ENCODE peak calls at places on chromosomes 16 and 17, in five cellular contexts. One of them, this sample, is unnamed.

GRCh38 chr16:77898671-77899211 is 110.4 kb downstream of the VAT1L start:
- DNase-seq in A673: no peak
- DNase-seq in K562: no peak
- DNase-seq in AG04450: peak; percentile 81
- DNase-seq in cardiac fibroblast: no peak
- DNase-seq in this sample: peak; percentile 23

GRCh38 chr16:19238386-19238785 is 47.1 kb upstream of the CLEC19A start:
- DNase-seq in A673: no peak
- DNase-seq in K562: no peak
- DNase-seq in AG04450: no peak
- DNase-seq in cardiac fibroblast: no peak
- DNase-seq in this sample: no peak

GRCh38 chr17:951388-952132 is 28.0 kb downstream of the NXN start:
- DNase-seq in A673: no peak
- DNase-seq in K562: no peak
- DNase-seq in AG04450: peak; percentile 73
- DNase-seq in cardiac fibroblast: peak; percentile 42
- DNase-seq in this sample: peak; percentile 91

GRCh38 chr16:68770671-68771070 is 33.6 kb downstream of the CDH1 start:
- DNase-seq in A673: no peak
- DNase-seq in K562: no peak
- DNase-seq in AG04450: no peak
- DNase-seq in cardiac fibroblast: no peak
- DNase-seq in this sample: no peak

GRCh38 chr17:66527335-66527734 is 224.9 kb downstream of the PRKCA start:
- DNase-seq in A673: no peak
- DNase-seq in K562: no peak
- DNase-seq in AG04450: no peak
- DNase-seq in cardiac fibroblast: no peak
- DNase-seq in this sample: no peak

GRCh38 chr16:14179116-14179515 is 108.0 kb downstream of the MRTFB start:
- DNase-seq in A673: no peak
- DNase-seq in K562: no peak
- DNase-seq in AG04450: no peak
- DNase-seq in cardiac fibroblast: peak; percentile 34
- DNase-seq in this sample: no peak

GRCh38 chr17:80882926-80883685 is 108.5 kb upstream of the CHMP6 start:
- DNase-seq in A673: no peak
- DNase-seq in K562: no peak
- DNase-seq in AG04450: no peak
- DNase-seq in cardiac fibroblast: no peak
- DNase-seq in this sample: no peak

GRCh38 chr16:15641753-15642556 is 999 bp downstream of the MARF1 start:
- DNase-seq in A673: no peak
- DNase-seq in K562: no peak
- DNase-seq in AG04450: no peak
- DNase-seq in cardiac fibroblast: no peak
- DNase-seq in this sample: no peak

GRCh38 chr17:28864991-28865849 is 10.4 kb downstream of the ERAL1 start:
- DNase-seq in A673: no peak
- DNase-seq in K562: peak; percentile 98
- DNase-seq in AG04450: no peak
- DNase-seq in cardiac fibroblast: no peak
- DNase-seq in this sample: no peak

GRCh38 chr16:31471875-31472558 is at the start of gene TGFB1I1:
- DNase-seq in A673: no peak
- DNase-seq in K562: no peak
- DNase-seq in AG04450: peak; percentile 59
- DNase-seq in cardiac fibroblast: peak; percentile 84
- DNase-seq in this sample: no peak

GRCh38 chr17:14833201-14833773 is 431.8 kb downstream of the PMP22 start:
- DNase-seq in A673: no peak
- DNase-seq in K562: no peak
- DNase-seq in AG04450: peak; percentile 74
- DNase-seq in cardiac fibroblast: peak; percentile 72
- DNase-seq in this sample: peak; percentile 11

GRCh38 chr17:19003543-19003965 is 1.0 kb downstream of the FAM83G start:
- DNase-seq in A673: peak; percentile 21
- DNase-seq in K562: no peak
- DNase-seq in AG04450: no peak
- DNase-seq in cardiac fibroblast: peak; percentile 41
- DNase-seq in this sample: no peak

GRCh38 chr16:3961449-3961849 is 80.9 kb upstream of the CREBBP start:
- DNase-seq in A673: peak; percentile 24
- DNase-seq in K562: peak; percentile 35
- DNase-seq in AG04450: no peak
- DNase-seq in cardiac fibroblast: no peak
- DNase-seq in this sample: no peak

GRCh38 chr16:66898207-66898606 is 17.9 kb downstream of the PDP2 start:
- DNase-seq in A673: no peak
- DNase-seq in K562: no peak
- DNase-seq in AG04450: no peak
- DNase-seq in cardiac fibroblast: no peak
- DNase-seq in this sample: no peak

GRCh38 chr16:67454104-67454503 is 23.2 kb downstream of the HSD11B2 start:
- DNase-seq in A673: no peak
- DNase-seq in K562: no peak
- DNase-seq in AG04450: no peak
- DNase-seq in cardiac fibroblast: no peak
- DNase-seq in this sample: no peak

GRCh38 chr16:27406729-27407128 is 4.8 kb downstream of the IL21R start:
- DNase-seq in A673: no peak
- DNase-seq in K562: no peak
- DNase-seq in AG04450: no peak
- DNase-seq in cardiac fibroblast: no peak
- DNase-seq in this sample: no peak

GRCh38 chr16:71358464-71359031 is at the start of gene CALB2:
- DNase-seq in A673: peak; percentile 68
- DNase-seq in K562: peak; percentile 81
- DNase-seq in AG04450: no peak
- DNase-seq in cardiac fibroblast: peak; percentile 50
- DNase-seq in this sample: peak; percentile 13
- H3K4me3 ChIP-seq in A673: no peak within 1 kb of the TSS
- H3K4me3 ChIP-seq in K562: no peak within 1 kb of the TSS
- H3K4me3 ChIP-seq in AG04450: peak within 1 kb of the TSS; percentile 50
- H3K4me3 ChIP-seq in cardiac fibroblast: peak within 1 kb of the TSS; percentile 8
- H3K4me3 ChIP-seq in this sample: peak within 1 kb of the TSS; percentile 14

GRCh38 chr16:88556294-88556988 is 13.8 kb upstream of the ZC3H18 start:
- DNase-seq in A673: no peak
- DNase-seq in K562: no peak
- DNase-seq in AG04450: no peak
- DNase-seq in cardiac fibroblast: no peak
- DNase-seq in this sample: no peak

GRCh38 chr16:88560722-88561484 is 9.3 kb upstream of the ZC3H18 start:
- DNase-seq in A673: peak; percentile 55
- DNase-seq in K562: peak; percentile 59
- DNase-seq in AG04450: no peak
- DNase-seq in cardiac fibroblast: peak; percentile 22
- DNase-seq in this sample: peak; percentile 4

GRCh38 chr16:88561485-88562369 is 8.5 kb upstream of the ZC3H18 start:
- DNase-seq in A673: peak; percentile 69
- DNase-seq in K562: peak; percentile 85
- DNase-seq in AG04450: peak; percentile 13
- DNase-seq in cardiac fibroblast: peak; percentile 60
- DNase-seq in this sample: peak; percentile 20

GRCh38 chr16:88554711-88555264 is 15.4 kb upstream of the ZC3H18 start:
- DNase-seq in A673: no peak
- DNase-seq in K562: no peak
- DNase-seq in AG04450: no peak
- DNase-seq in cardiac fibroblast: no peak
- DNase-seq in this sample: no peak

GRCh38 chr16:88558457-88559442 is 11.5 kb upstream of the ZC3H18 start:
- DNase-seq in A673: peak; percentile 78
- DNase-seq in K562: peak; percentile 78
- DNase-seq in AG04450: peak; percentile 38
- DNase-seq in cardiac fibroblast: peak; percentile 74
- DNase-seq in this sample: peak; percentile 20
- TF ChIP-seq CTCF in A673: peak; percentile 51
- TF ChIP-seq CTCF in K562: peak; percentile 77
- TF ChIP-seq CTCF in AG04450: peak; percentile 54
- TF ChIP-seq CTCF in cardiac fibroblast: peak; percentile 68
- TF ChIP-seq CTCF in this sample: peak; percentile 49

DNA sequence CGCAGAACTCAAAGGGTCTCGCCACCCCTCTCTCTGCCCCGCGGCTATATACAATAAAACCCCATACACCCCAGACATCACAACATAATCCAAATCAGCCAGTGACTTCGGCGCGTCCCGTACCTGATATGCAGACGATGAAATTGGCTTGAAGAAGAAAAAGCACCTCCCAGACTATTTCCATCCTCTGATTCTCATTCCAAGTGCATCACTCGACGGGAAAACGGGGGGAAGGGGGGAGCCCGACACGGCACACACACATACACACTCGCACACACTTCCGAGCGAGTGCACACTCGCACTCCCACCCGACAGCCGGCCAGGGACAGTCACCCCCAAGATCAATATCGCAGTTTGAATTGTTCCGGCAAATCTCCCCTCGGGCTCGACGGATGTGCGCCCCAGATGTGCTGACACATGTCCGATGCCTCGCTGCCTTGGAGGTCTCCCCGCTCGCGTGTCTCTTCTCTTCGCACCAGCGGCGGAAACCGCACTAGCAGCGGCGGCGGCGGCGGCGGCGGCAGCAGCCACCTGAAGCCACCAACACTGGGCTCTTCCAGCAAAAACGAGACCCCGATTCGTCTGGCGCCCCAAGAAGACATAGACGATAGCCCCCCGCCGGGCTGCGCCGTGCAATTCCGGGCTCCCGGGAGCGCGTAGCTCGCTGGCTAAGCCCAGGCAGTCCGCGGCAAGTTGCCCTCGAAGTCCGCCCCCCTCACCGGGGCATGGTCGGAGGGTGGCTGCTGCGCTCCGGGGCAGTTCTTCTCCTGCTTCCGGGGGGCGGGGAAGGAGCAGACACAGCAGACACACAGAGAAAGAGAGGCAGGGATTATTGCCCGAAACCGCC is 688 bp downstream of the CA10 start:
- DNase-seq in A673: no peak
- DNase-seq in K562: no peak
- DNase-seq in AG04450: no peak
- DNase-seq in cardiac fibroblast: no peak
- DNase-seq in this sample: no peak
- H3K4me3 ChIP-seq in A673: no peak overlapping the region
- H3K4me3 ChIP-seq in K562: no peak overlapping the region
- H3K4me3 ChIP-seq in AG04450: no peak overlapping the region
- H3K4me3 ChIP-seq in cardiac fibroblast: no peak overlapping the region
- H3K4me3 ChIP-seq in this sample: no peak overlapping the region

GRCh38 chr17:75625813-75626486 is 7.3 kb upstream of the SMIM5 start:
- DNase-seq in A673: peak; percentile 44
- DNase-seq in K562: peak; percentile 75
- DNase-seq in AG04450: no peak
- DNase-seq in cardiac fibroblast: peak; percentile 23
- DNase-seq in this sample: no peak
- TF ChIP-seq CTCF in A673: peak; percentile 75
- TF ChIP-seq CTCF in K562: peak; percentile 93
- TF ChIP-seq CTCF in AG04450: peak; percentile 69
- TF ChIP-seq CTCF in cardiac fibroblast: peak; percentile 87
- TF ChIP-seq CTCF in this sample: peak; percentile 91

DNA sequence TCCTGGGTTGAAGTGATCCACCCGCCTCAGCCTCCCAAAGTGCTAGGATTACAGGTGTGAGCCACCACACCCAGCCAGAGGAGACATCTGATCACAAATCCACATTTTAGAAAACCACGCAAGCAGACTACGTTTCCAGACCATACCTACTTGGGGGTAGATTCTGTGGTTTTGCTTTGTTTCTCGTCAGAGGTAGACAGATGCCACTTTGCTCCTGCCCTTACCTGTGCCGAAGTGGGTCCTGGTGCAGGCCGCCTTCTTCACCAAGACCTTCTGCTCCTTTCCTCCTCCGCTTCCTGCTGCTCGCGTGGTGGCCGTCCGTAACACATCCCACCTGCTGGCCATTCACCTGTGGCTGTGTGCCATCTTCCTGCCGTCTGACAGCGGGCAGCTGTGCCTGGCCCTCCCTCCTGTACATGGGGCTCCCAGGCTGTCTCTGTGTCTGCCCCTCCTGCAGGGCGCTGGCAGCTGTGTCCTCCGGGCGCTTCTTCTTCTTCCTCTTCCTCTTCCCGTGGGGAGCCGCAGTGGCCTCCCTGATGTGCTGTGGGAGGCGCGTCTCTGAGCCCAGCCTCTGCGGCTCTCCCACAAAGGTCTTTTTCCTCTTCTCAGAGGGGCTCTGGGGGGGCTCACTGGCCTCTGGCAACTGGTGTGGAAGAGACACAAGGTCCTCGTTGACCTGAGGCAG is 21.2 kb upstream of the CYTH1 start:
- DNase-seq in A673: no peak
- DNase-seq in K562: no peak
- DNase-seq in AG04450: no peak
- DNase-seq in cardiac fibroblast: no peak
- DNase-seq in this sample: no peak
- H3K4me3 ChIP-seq in A673: no peak overlapping the region
- H3K4me3 ChIP-seq in K562: no peak overlapping the region
- H3K4me3 ChIP-seq in AG04450: no peak overlapping the region
- H3K4me3 ChIP-seq in cardiac fibroblast: no peak overlapping the region
- H3K4me3 ChIP-seq in this sample: no peak overlapping the region

DNA sequence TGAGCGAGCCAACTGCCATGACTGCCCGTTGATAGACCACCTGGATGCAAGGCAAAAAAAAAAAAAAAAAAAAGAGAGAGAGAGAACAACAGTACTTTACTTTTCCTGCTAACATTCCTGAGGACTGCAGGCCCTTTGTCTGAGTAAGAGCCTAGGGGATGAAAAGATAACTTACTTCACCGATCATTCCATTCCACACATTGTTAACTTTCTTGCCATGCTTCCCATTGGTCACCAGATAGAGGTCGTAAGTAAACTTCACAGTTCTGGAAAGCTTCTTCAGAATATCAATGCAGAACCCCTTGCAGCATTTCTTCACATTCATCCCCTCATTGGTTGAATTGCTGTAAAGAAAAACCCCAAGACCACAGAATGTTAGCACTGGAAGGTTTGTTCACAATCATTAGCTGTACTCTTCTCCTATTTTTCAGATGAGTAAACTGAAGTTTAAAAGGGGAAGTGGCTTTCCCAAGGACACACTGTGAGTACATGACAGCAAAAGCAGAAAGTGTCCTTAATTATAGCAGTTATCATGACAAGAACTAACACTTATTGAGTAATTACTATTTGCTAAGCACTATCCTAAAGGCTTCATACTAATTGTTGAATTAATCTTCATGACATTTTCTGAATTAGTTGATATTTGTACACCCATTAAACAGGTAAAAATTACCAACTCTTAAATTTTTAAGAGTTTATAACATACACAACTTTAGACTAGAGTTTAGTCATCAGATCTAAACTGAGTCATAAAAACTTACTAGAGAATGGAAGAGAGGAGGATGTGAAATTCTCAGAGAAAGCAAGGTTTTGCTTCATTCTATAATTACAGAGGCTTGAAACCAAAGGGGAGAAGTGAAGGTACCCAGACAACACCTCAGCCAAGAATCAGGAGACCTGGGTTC is 341.2 kb downstream of the GRIN2A start:
- DNase-seq in A673: no peak
- DNase-seq in K562: no peak
- DNase-seq in AG04450: no peak
- DNase-seq in cardiac fibroblast: no peak
- DNase-seq in this sample: no peak
- TF ChIP-seq CTCF in A673: no peak
- TF ChIP-seq CTCF in K562: no peak
- TF ChIP-seq CTCF in AG04450: no peak
- TF ChIP-seq CTCF in cardiac fibroblast: no peak
- TF ChIP-seq CTCF in this sample: no peak